ENCODE peak calls at places on chromosomes 2 and 18, in four cellular contexts. One of them, this sample, is unnamed.

GRCh38 chr18:40046596-40046995 is 1908.4 kb upstream of the PIK3C3 start:
- DNase-seq in H1: no peak
- DNase-seq in stomach: no peak
- DNase-seq in AG09319: no peak
- DNase-seq in this sample: no peak

GRCh38 chr2:38925982-38926381 is 36.3 kb downstream of the ARHGEF33 start:
- DNase-seq in H1: no peak
- DNase-seq in AG09319: no peak
- DNase-seq in stomach: no peak
- DNase-seq in this sample: no peak

GRCh38 chr2:134227666-134228065 is 26.2 kb upstream of the MGAT5 start:
- DNase-seq in stomach: no peak
- DNase-seq in H1: no peak
- DNase-seq in AG09319: no peak
- DNase-seq in this sample: no peak

GRCh38 chr2:111698089-111698488 is 185.9 kb downstream of the ANAPC1 start:
- DNase-seq in H1: no peak
- DNase-seq in AG09319: no peak
- DNase-seq in stomach: no peak
- DNase-seq in this sample: no peak

GRCh38 chr2:239047420-239047819 is 199.5 kb downstream of the TWIST2 start:
- DNase-seq in AG09319: no peak
- DNase-seq in stomach: no peak
- DNase-seq in H1: no peak
- DNase-seq in this sample: no peak

GRCh38 chr2:238060096-238060541 is 682 bp upstream of the SCLY start:
- DNase-seq in H1: no peak
- DNase-seq in stomach: no peak
- DNase-seq in AG09319: no peak
- DNase-seq in this sample: no peak

GRCh38 chr18:11037841-11038240 is 111.5 kb downstream of the PIEZO2 start:
- DNase-seq in H1: no peak
- DNase-seq in stomach: no peak
- DNase-seq in AG09319: no peak
- DNase-seq in this sample: no peak

GRCh38 chr18:75754433-75754832 is 326.9 kb upstream of the SMIM21 start:
- DNase-seq in H1: no peak
- DNase-seq in AG09319: no peak
- DNase-seq in stomach: no peak
- DNase-seq in this sample: no peak

GRCh38 chr18:28905509-28905908 is 728.6 kb upstream of the CDH2 start:
- DNase-seq in stomach: no peak
- DNase-seq in H1: no peak
- DNase-seq in AG09319: no peak
- DNase-seq in this sample: no peak

This sample was measured in transverse colon.